ENCODE peak calls at places on chromosomes 13 and 19, in seven cellular contexts. One of them, this sample, is unnamed.
A peak's percentile ranks its signal among the peaks of the same experiment; 100 is the strongest.

GRCh38 chr19:21505459-21506393 is at the start of gene ZNF429:
- DNase-seq in NCI-H1930: peak; percentile 12
- DNase-seq in A549: no peak
- DNase-seq in naive thymus-derived CD4-positive, alpha-beta T cell: peak; percentile 94
- DNase-seq in fibroblast of the conjunctiva: peak; percentile 86
- DNase-seq in psoas muscle: peak; percentile 94
- DNase-seq in adrenal gland: peak; percentile 97
- DNase-seq in this sample: peak; percentile 97

GRCh38 chr19:29810504-29810871 is 1.3 kb upstream of the CCNE1 start:
- DNase-seq in adrenal gland: peak; percentile 44
- DNase-seq in NCI-H1930: no peak
- DNase-seq in naive thymus-derived CD4-positive, alpha-beta T cell: peak; percentile 25
- DNase-seq in A549: no peak
- DNase-seq in psoas muscle: no peak
- DNase-seq in fibroblast of the conjunctiva: no peak
- DNase-seq in this sample: no peak

GRCh38 chr13:98681017-98681416 is 71.5 kb downstream of the SLC15A1 start:
- DNase-seq in NCI-H1930: no peak
- DNase-seq in adrenal gland: no peak
- DNase-seq in A549: no peak
- DNase-seq in naive thymus-derived CD4-positive, alpha-beta T cell: no peak
- DNase-seq in psoas muscle: no peak
- DNase-seq in fibroblast of the conjunctiva: no peak
- DNase-seq in this sample: no peak

GRCh38 chr19:6572217-6572616 is 18.7 kb downstream of the CD70 start:
- DNase-seq in psoas muscle: peak; percentile 64
- DNase-seq in fibroblast of the conjunctiva: no peak
- DNase-seq in adrenal gland: peak; percentile 47
- DNase-seq in A549: no peak
- DNase-seq in naive thymus-derived CD4-positive, alpha-beta T cell: no peak
- DNase-seq in NCI-H1930: no peak
- DNase-seq in this sample: no peak

GRCh38 chr13:32894589-32895001 is 121.6 kb upstream of the KL start:
- DNase-seq in NCI-H1930: no peak
- DNase-seq in psoas muscle: no peak
- DNase-seq in A549: no peak
- DNase-seq in naive thymus-derived CD4-positive, alpha-beta T cell: no peak
- DNase-seq in fibroblast of the conjunctiva: no peak
- DNase-seq in adrenal gland: no peak
- DNase-seq in this sample: no peak

GRCh38 chr13:20772401-20773131 is 1.2 kb downstream of the EEF1AKMT1 start:
- DNase-seq in naive thymus-derived CD4-positive, alpha-beta T cell: no peak
- DNase-seq in psoas muscle: no peak
- DNase-seq in NCI-H1930: no peak
- DNase-seq in adrenal gland: no peak
- DNase-seq in A549: no peak
- DNase-seq in fibroblast of the conjunctiva: no peak
- DNase-seq in this sample: no peak

GRCh38 chr19:52226652-52227051 is 36.8 kb downstream of the PPP2R1A start:
- DNase-seq in NCI-H1930: no peak
- DNase-seq in psoas muscle: no peak
- DNase-seq in naive thymus-derived CD4-positive, alpha-beta T cell: no peak
- DNase-seq in fibroblast of the conjunctiva: no peak
- DNase-seq in A549: no peak
- DNase-seq in adrenal gland: no peak
- DNase-seq in this sample: no peak

GRCh38 chr19:46198756-46199155 is 30.8 kb upstream of the IGFL1 start:
- DNase-seq in psoas muscle: no peak
- DNase-seq in adrenal gland: peak; percentile 76
- DNase-seq in naive thymus-derived CD4-positive, alpha-beta T cell: no peak
- DNase-seq in A549: no peak
- DNase-seq in NCI-H1930: no peak
- DNase-seq in fibroblast of the conjunctiva: no peak
- DNase-seq in this sample: no peak

GRCh38 chr19:7534531-7534980 is 961 bp upstream of the PNPLA6 start:
- DNase-seq in fibroblast of the conjunctiva: peak; percentile 41
- DNase-seq in adrenal gland: peak; percentile 82
- DNase-seq in NCI-H1930: peak; percentile 12
- DNase-seq in A549: peak; percentile 80
- DNase-seq in naive thymus-derived CD4-positive, alpha-beta T cell: peak; percentile 35
- DNase-seq in psoas muscle: peak; percentile 71
- DNase-seq in this sample: peak; percentile 62

GRCh38 chr13:105334211-105334610 is 1201.3 kb downstream of the EFNB2 start:
- DNase-seq in naive thymus-derived CD4-positive, alpha-beta T cell: no peak
- DNase-seq in psoas muscle: no peak
- DNase-seq in adrenal gland: no peak
- DNase-seq in fibroblast of the conjunctiva: peak; percentile 18
- DNase-seq in A549: no peak
- DNase-seq in NCI-H1930: no peak
- DNase-seq in this sample: no peak

GRCh38 chr19:2500861-2501260 is 24.9 kb downstream of the GADD45B start:
- DNase-seq in adrenal gland: no peak
- DNase-seq in fibroblast of the conjunctiva: no peak
- DNase-seq in A549: no peak
- DNase-seq in naive thymus-derived CD4-positive, alpha-beta T cell: no peak
- DNase-seq in NCI-H1930: no peak
- DNase-seq in psoas muscle: peak; percentile 62
- DNase-seq in this sample: no peak

GRCh38 chr13:25988655-25989054 is 63.2 kb downstream of the SHISA2 start:
- DNase-seq in fibroblast of the conjunctiva: no peak
- DNase-seq in A549: no peak
- DNase-seq in psoas muscle: no peak
- DNase-seq in adrenal gland: no peak
- DNase-seq in naive thymus-derived CD4-positive, alpha-beta T cell: no peak
- DNase-seq in NCI-H1930: no peak
- DNase-seq in this sample: no peak

GRCh38 chr13:51907040-51907732 is 45.4 kb downstream of the CCDC70 start:
- DNase-seq in naive thymus-derived CD4-positive, alpha-beta T cell: no peak
- DNase-seq in A549: no peak
- DNase-seq in NCI-H1930: no peak
- DNase-seq in adrenal gland: no peak
- DNase-seq in psoas muscle: no peak
- DNase-seq in fibroblast of the conjunctiva: no peak
- DNase-seq in this sample: no peak

GRCh38 chr19:54035215-54036178 is 28.2 kb downstream of the VSTM1 start:
- DNase-seq in A549: no peak
- DNase-seq in psoas muscle: no peak
- DNase-seq in adrenal gland: no peak
- DNase-seq in NCI-H1930: no peak
- DNase-seq in naive thymus-derived CD4-positive, alpha-beta T cell: no peak
- DNase-seq in fibroblast of the conjunctiva: peak; percentile 62
- DNase-seq in this sample: no peak

GRCh38 chr19:7348587-7349230 is at the start of gene ARHGEF18:
- DNase-seq in adrenal gland: no peak
- DNase-seq in psoas muscle: no peak
- DNase-seq in A549: no peak
- DNase-seq in NCI-H1930: no peak
- DNase-seq in naive thymus-derived CD4-positive, alpha-beta T cell: peak; percentile 88
- DNase-seq in fibroblast of the conjunctiva: no peak
- DNase-seq in this sample: no peak

GRCh38 chr13:74771964-74772363 is 637.8 kb upstream of the KLF12 start:
- DNase-seq in NCI-H1930: no peak
- DNase-seq in psoas muscle: no peak
- DNase-seq in A549: no peak
- DNase-seq in adrenal gland: no peak
- DNase-seq in fibroblast of the conjunctiva: peak; percentile 53
- DNase-seq in naive thymus-derived CD4-positive, alpha-beta T cell: no peak
- DNase-seq in this sample: no peak

This sample was measured in mucosa of descending colon.